ENCODE peak calls at places on chromosomes 7 and 10, in nine cellular contexts. T is AG10803; H is IMR-90; S is heart right ventricle; Y is CD8-positive, alpha-beta T cell; X is kidney; J is HT1080; P is activated CD4-positive, alpha-beta T cell treated with anti-CD3 and anti-CD28 coated beads for 24 hours; N is left ventricle myocardium inferior. W is an unnamed sample.

GRCh38 chr7:129768614-129769399 is 157.3 kb downstream of the NRF1 start:
- DNase-seq in S (no peak), P (no peak), H (no peak), X (no peak), T (no peak), N (no peak), J (no peak), Y (no peak), W (no peak)

GRCh38 chr10:34985823-34986222 is 104.3 kb downstream of the CUL2 start:
- DNase-seq in S (no peak), N (no peak), Y (no peak), T (no peak), X (peak), H (no peak), P (no peak), J (peak), W (no peak)

GRCh38 chr10:77943086-77943901 is 16.7 kb upstream of the DLG5 start:
- DNase-seq in N (no peak), H (peak), Y (no peak), J (peak), S (no peak), X (peak), P (no peak), T (peak), W (peak)

GRCh38 chr10:33134011-33134751 is 176.2 kb upstream of the ITGB1 start:
- DNase-seq in J (peak), X (peak), H (peak), Y (peak), N (no peak), T (peak), S (no peak), P (peak), W (peak)

GRCh38 chr7:129958643-129959479 is 6.1 kb upstream of the UBE2H start:
- DNase-seq in X (peak), P (no peak), S (peak), J (peak), Y (no peak), H (peak), N (peak), T (peak), W (peak)

GRCh38 chr10:97525086-97525485 is 26.4 kb downstream of the UBTD1 start:
- DNase-seq in J (no peak), S (no peak), H (no peak), X (no peak), P (no peak), Y (no peak), N (no peak), T (no peak), W (no peak)

GRCh38 chr10:102555781-102556328 is 52.1 kb downstream of the SUFU start:
- DNase-seq in N (no peak), Y (no peak), H (peak), T (peak), X (no peak), S (no peak), J (peak), P (no peak), W (peak)

GRCh38 chr10:66604195-66604594 is 321.6 kb upstream of the LRRTM3 start:
- DNase-seq in J (no peak), T (no peak), Y (no peak), P (no peak), H (no peak), S (no peak), X (peak), N (no peak), W (no peak)

GRCh38 chr10:97196213-97197029 is 10.7 kb upstream of the SLIT1 start:
- DNase-seq in S (peak), P (peak), X (peak), H (peak), N (peak), J (peak), Y (peak), T (peak), W (peak)

GRCh38 chr10:116733566-116733965 is 8.8 kb downstream of the HSPA12A start:
- DNase-seq in T (peak), Y (no peak), X (no peak), H (peak), J (no peak), N (no peak), S (no peak), P (no peak), W (peak)

GRCh38 chr7:96481831-96482230 is 159.9 kb upstream of the SLC25A13 start:
- DNase-seq in S (no peak), H (peak), T (peak), N (no peak), Y (no peak), X (no peak), J (no peak), P (no peak), W (no peak)

GRCh38 chr10:83917519-83918506 is 221.5 kb upstream of the GHITM start:
- DNase-seq in P (no peak), X (no peak), H (no peak), Y (no peak), J (peak), T (no peak), S (no peak), N (peak), W (no peak)

GRCh38 chr10:93065675-93066543 is 5.3 kb downstream of the CYP26C1 start:
- DNase-seq in T (no peak), S (no peak), H (no peak), Y (no peak), N (no peak), J (no peak), X (peak), P (no peak), W (no peak)

GRCh38 chr7:125030756-125031387 is 101.2 kb upstream of the POT1 start:
- DNase-seq in H (no peak), X (no peak), Y (no peak), J (no peak), N (no peak), S (no peak), T (no peak), P (no peak), W (no peak)

GRCh38 chr10:96576277-96576980 is 10.4 kb downstream of the TM9SF3 start:
- DNase-seq in N (no peak), S (no peak), P (no peak), J (no peak), Y (no peak), H (no peak), X (no peak), T (no peak), W (no peak)

GRCh38 chr7:121132940-121133339 is 144.4 kb downstream of the CPED1 start:
- DNase-seq in X (no peak), N (no peak), P (no peak), T (no peak), S (no peak), H (no peak), Y (no peak), J (no peak), W (no peak)

GRCh38 chr10:51007781-51008180 is 66.5 kb upstream of the PRKG1 start:
- DNase-seq in Y (no peak), N (no peak), P (no peak), J (peak), S (no peak), H (peak), X (no peak), T (peak), W (no peak)

GRCh38 chr7:54542920-54543539 is 855 bp downstream of the VSTM2A start:
- DNase-seq in J (no peak), T (peak), H (peak), S (no peak), Y (no peak), N (no peak), X (no peak), P (no peak), W (peak)

GRCh38 chr7:55121249-55121648 is 102.4 kb downstream of the EGFR start:
- DNase-seq in N (no peak), H (no peak), Y (no peak), S (no peak), X (no peak), T (no peak), J (no peak), P (no peak), W (no peak)

GRCh38 chr7:141356096-141356495 is 195.1 kb upstream of the AGK start:
- DNase-seq in T (no peak), H (no peak), S (no peak), P (no peak), J (peak), X (no peak), N (no peak), Y (no peak), W (peak)

GRCh38 chr10:5078781-5079180 is 15.4 kb upstream of the AKR1C3 start:
- DNase-seq in X (no peak), N (no peak), Y (no peak), T (no peak), P (no peak), H (no peak), S (no peak), J (no peak), W (peak)

GRCh38 chr10:63711866-63712716 is 190.9 kb downstream of the REEP3 start:
- DNase-seq in S (peak), X (peak), Y (no peak), J (peak), N (peak), H (peak), T (peak), P (no peak), W (peak)

GRCh38 chr7:45076946-45077345 is 11.8 kb downstream of the NACAD start:
- DNase-seq in X (peak), Y (no peak), H (no peak), P (no peak), T (no peak), S (no peak), J (no peak), N (no peak), W (no peak)

GRCh38 chr7:10237306-10237705 is 736.4 kb upstream of the PHF14 start:
- DNase-seq in N (no peak), J (peak), Y (no peak), S (peak), P (no peak), T (no peak), X (no peak), H (no peak), W (peak)

GRCh38 chr10:4080225-4080624 is 295.2 kb upstream of the KLF6 start:
- DNase-seq in P (no peak), T (no peak), S (no peak), Y (no peak), N (no peak), H (no peak), X (no peak), J (no peak), W (no peak)

GRCh38 chr7:89183726-89184125 is 388.2 kb upstream of the TEX47 start:
- DNase-seq in Y (no peak), P (no peak), T (no peak), S (no peak), H (no peak), X (no peak), J (no peak), N (no peak), W (no peak)

GRCh38 chr10:21020545-21020944 is 123.4 kb upstream of the NEBL start:
- DNase-seq in Y (no peak), X (no peak), P (peak), H (no peak), T (no peak), J (peak), N (no peak), S (no peak), W (no peak)

GRCh38 chr7:70566659-70567058 is 565.3 kb upstream of the GALNT17 start:
- DNase-seq in T (peak), Y (no peak), H (no peak), S (no peak), P (no peak), N (no peak), J (no peak), X (no peak), W (no peak)

GRCh38 chr7:16982640-16983103 is 100.9 kb upstream of the AGR3 start:
- DNase-seq in P (no peak), X (no peak), Y (peak), H (peak), J (peak), S (no peak), N (no peak), T (peak), W (peak)

GRCh38 chr7:132089356-132089755 is 486.9 kb downstream of the PLXNA4 start:
- DNase-seq in Y (no peak), N (no peak), J (no peak), H (no peak), X (no peak), T (no peak), P (no peak), S (no peak), W (no peak)

GRCh38 chr7:133253522-133253882 is 624 bp downstream of the EXOC4 start:
- DNase-seq in N (no peak), P (peak), H (peak), T (peak), S (no peak), J (peak), Y (peak), X (no peak), W (no peak)

GRCh38 chr10:1393481-1393880 is 337.3 kb downstream of the WDR37 start:
- DNase-seq in T (no peak), X (no peak), N (no peak), P (no peak), S (no peak), J (no peak), H (no peak), Y (no peak), W (no peak)

W was measured in astrocyte.